ENCODE peak calls at places on chromosome 22, in four cellular contexts. Z is CD8-positive, alpha-beta T cell; N is AG09309; T is epithelial cell of proximal tubule. A is an unnamed sample.

GRCh38 chr22:43228330-43228729 is 41.4 kb upstream of the TTLL12 start:
- DNase-seq in Z (no peak), N (no peak), T (no peak), A (peak)

GRCh38 chr22:47351836-47352579 is 589.6 kb downstream of the TBC1D22A start:
- DNase-seq in Z (no peak), N (no peak), T (no peak), A (no peak)

GRCh38 chr22:25419247-25420113 is 145.0 kb upstream of the GRK3 start:
- DNase-seq in Z (no peak), N (no peak), T (no peak), A (no peak)

GRCh38 chr22:45918455-45919370 is 58.2 kb downstream of the WNT7B start:
- DNase-seq in Z (no peak), N (no peak), T (no peak), A (peak)

GRCh38 chr22:21971858-21972275 is 10.7 kb downstream of the TOP3B start:
- DNase-seq in Z (no peak), N (no peak), T (no peak), A (no peak)

GRCh38 chr22:40218723-40219294 is 41.1 kb downstream of the TNRC6B start:
- DNase-seq in Z (no peak), N (no peak), T (no peak), A (no peak)

GRCh38 chr22:46362934-46363515 is 27.5 kb downstream of the TRMU start:
- DNase-seq in Z (no peak), N (no peak), T (no peak), A (no peak)

GRCh38 chr22:26485013-26485412 is 1.3 kb downstream of the SRRD start:
- DNase-seq in Z (no peak), N (no peak), T (no peak), A (no peak)

GRCh38 chr22:25754527-25755202 is 12.7 kb downstream of the MYO18B start:
- DNase-seq in Z (no peak), N (peak), T (no peak), A (no peak)

GRCh38 chr22:31230155-31230870 is 18.2 kb downstream of the LIMK2 start:
- DNase-seq in Z (no peak), N (peak), T (no peak), A (no peak)

DNA sequence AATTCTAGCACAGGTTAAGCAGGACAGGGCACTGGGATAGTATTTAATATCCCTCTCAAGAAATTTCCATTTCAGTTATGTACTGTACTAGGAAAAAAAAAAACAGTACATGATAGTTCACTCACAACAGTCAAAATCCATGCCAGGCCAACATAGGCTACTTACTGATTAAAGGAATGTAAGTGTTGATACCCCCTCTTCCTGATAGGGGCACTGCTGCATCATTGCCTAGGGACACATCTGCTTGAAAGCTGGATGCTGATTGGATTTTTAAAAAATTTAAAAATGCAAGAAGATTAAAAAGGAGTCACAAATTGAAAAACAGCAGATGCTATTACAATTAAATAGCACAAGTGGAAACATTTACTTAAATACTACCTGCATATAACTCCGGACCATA is 43.4 kb downstream of the APOL5 start:
- DNase-seq in Z (no peak), N (no peak), T (no peak), A (peak)
- TF ChIP-seq CTCF in Z (no peak), N (peak), T (peak), A (no peak)

GRCh38 chr22:48842976-48843375 is 984.7 kb downstream of the BRD1 start:
- DNase-seq in Z (no peak), N (no peak), T (no peak), A (no peak)
- TF ChIP-seq CTCF in Z (no peak), N (no peak), T (no peak), A (no peak)

DNA sequence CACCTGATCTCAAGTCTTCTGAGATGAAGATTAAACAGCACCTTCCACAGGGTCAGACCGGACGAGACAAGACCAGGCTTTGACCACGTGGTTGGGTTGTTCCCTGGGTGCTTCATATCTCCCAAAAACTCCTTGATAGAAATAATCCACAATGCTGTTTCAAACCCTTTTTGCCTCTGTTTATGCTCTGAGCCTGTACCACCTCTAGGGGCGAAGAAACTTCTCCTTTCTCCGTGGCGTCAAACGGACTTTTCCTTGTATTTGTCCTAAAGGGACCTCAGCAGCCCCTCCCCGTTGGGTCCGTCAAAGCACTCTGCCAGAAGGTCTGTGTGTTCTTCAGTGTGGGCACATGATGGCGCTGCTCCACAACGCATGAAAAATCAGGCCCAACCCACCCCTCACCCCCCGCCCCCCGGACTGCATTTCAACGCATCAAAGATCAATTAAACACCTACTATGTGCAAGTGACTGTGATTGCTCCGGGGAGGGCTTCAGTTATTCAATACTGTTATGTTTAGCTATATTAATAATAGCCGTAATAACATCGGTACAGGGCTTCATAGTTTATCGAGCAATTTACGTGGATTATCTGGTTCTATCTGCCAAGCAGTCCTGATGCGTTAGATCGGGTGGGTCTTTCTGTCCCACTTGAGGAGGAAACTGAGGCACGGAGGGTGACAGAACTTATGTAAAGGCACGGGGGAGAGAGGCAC is 17.3 kb upstream of the EIF3D start:
- DNase-seq in Z (no peak), N (no peak), T (no peak), A (peak)
- TF ChIP-seq CTCF in Z (peak), N (peak), T (peak), A (peak)

DNA sequence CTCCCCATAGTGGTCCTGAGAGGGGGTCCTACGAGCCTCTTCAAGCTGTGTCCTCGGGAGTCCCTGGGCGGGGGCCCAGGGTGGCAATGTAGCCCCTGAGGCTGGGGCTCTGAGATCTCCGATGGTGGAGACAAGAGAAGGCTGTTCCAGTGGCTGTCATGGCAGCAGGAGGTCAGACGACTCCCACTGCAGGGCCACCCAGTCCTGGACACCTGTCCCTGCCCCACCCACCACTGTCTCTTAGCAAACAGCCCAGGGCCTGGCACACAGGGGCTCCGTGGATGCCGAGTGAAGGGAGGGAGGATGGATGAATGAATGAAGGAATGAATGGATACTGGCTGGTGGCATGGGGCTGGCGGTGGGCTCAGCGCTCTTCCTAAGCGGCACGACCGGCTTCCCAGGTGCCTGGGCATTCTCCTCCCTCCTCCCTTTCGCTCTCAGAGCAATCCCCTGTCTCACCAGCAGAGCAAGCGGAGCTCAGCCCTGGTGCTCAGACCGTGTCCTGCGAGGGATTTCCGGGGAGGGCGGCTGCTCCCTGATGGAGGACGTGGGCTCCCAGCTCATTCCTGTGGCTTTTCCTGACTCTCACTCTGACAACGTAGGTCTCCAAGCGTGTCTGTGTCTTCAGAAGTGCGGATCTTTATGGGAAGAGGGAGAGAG is 1272.7 kb downstream of the BRD1 start:
- DNase-seq in Z (no peak), N (no peak), T (no peak), A (no peak)
- TF ChIP-seq CTCF in Z (no peak), N (no peak), T (no peak), A (no peak)

GRCh38 chr22:23270798-23271596 is 90.7 kb downstream of the BCR start:
- DNase-seq in Z (no peak), N (no peak), T (no peak), A (no peak)

GRCh38 chr22:23268877-23269276 is 88.6 kb downstream of the BCR start:
- DNase-seq in Z (no peak), N (no peak), T (no peak), A (no peak)

GRCh38 chr22:23268139-23268712 is 87.9 kb downstream of the BCR start:
- DNase-seq in Z (no peak), N (no peak), T (no peak), A (no peak)

GRCh38 chr22:23270212-23270733 is 90.0 kb downstream of the BCR start:
- DNase-seq in Z (no peak), N (no peak), T (no peak), A (no peak)

DNA sequence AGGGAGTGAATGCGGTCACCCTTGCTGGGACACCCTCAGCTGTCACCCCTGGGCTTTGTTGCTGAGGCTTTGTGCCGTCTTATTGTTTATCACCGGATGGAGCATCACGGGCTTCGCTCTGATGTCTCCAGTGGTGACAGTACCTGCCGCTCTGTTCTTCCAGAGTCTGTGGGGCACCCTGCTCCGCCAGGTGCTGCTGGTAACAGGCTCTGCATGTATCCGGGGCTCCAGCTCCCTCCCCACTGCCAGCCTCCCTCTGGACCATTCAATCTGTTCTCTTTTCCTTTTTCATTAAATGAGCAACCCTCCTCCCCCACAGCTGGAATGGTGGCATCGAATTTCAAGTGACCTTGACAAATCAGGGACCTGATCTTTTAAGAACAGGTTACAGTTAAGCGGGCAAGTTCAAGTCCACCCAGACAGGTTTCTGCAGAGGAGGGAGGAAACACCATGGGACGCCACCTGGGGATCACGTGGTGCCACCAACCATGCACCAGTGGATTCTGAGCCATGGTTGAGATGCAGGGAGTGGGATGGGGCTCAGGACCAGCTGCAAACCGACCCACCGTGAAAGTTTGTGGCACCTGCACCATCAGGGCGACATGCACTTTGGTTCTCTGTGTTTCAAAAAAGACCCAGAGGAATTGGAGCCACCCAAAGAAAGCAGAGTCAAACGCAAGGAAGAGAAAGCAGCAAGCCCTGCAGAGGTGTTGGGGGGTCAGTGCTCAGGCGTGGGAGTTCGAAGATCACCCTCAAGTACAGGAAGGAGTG is 89.3 kb downstream of the BCR start:
- DNase-seq in Z (no peak), N (no peak), T (no peak), A (no peak)
- TF ChIP-seq CTCF in Z (no peak), N (no peak), T (no peak), A (no peak)

GRCh38 chr22:35752833-35753189 is 35.1 kb downstream of the APOL5 start:
- DNase-seq in Z (no peak), N (no peak), T (no peak), A (no peak)

GRCh38 chr22:35754761-35755160 is 37.1 kb downstream of the APOL5 start:
- DNase-seq in Z (no peak), N (no peak), T (no peak), A (no peak)

GRCh38 chr22:35749808-35750207 is 32.1 kb downstream of the APOL5 start:
- DNase-seq in Z (no peak), N (peak), T (peak), A (no peak)

GRCh38 chr22:35756722-35757121 is 39.0 kb downstream of the APOL5 start:
- DNase-seq in Z (no peak), N (no peak), T (no peak), A (no peak)

DNA sequence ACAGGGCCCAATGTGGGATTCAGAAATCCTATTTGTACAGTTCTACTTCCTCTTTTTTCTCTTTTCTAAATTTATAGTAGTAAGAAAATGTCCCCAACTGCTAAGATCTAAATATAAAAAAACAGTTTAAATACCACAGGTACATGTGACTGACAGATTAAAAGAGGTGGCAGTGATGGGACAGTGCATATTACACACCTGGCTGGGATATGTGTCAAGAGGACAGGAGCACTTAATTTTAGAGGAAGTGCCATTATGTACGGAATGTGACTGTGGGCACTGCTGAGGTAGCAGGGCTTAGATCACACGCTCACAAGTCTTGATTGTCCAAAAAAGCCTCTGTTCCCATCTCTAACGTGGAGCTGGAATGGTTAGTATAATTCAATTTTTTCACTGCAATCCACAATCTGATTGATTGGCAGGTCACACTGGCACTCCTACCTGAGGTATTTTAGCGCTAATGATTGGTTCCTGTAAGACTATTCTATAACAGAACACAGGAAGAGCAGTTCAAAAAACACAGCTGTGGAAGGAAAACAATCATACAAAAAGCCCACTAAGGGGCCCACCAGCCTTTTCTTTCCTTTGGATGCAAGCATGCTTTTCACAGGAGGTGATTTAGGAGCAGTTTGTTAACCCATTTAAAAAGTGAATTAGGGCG is 34.6 kb downstream of the APOL5 start:
- DNase-seq in Z (no peak), N (no peak), T (no peak), A (no peak)
- TF ChIP-seq CTCF in Z (no peak), N (no peak), T (no peak), A (no peak)

GRCh38 chr22:44497218-44497903 is 672 bp downstream of the RTL6 start:
- DNase-seq in Z (no peak), N (no peak), T (no peak), A (peak)
- TF ChIP-seq CTCF in Z (no peak), N (no peak), T (no peak), A (no peak)

DNA sequence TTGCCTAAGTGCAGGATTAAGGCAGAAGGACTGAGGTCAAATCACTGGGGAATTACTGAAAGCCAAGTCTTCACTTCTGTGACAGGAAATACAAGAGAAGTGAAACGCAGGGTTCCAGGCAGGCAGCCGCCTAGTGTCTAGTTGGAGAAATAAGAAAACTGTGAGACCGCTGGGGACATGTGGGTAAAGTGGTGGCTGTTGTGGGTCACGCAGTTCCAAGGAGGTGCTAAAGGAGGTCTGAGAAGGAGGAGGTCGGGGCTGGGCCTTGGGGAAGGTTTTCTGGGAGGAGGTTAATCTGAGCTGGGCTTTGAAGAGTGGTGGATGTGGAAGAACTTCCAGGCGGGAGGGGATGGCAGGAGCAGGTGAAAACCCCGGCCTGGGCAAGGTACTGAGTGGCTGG is 11.2 kb downstream of the MCM5 start:
- DNase-seq in Z (no peak), N (no peak), T (no peak), A (no peak)
- TF ChIP-seq CTCF in Z (no peak), N (no peak), T (no peak), A (no peak)

DNA sequence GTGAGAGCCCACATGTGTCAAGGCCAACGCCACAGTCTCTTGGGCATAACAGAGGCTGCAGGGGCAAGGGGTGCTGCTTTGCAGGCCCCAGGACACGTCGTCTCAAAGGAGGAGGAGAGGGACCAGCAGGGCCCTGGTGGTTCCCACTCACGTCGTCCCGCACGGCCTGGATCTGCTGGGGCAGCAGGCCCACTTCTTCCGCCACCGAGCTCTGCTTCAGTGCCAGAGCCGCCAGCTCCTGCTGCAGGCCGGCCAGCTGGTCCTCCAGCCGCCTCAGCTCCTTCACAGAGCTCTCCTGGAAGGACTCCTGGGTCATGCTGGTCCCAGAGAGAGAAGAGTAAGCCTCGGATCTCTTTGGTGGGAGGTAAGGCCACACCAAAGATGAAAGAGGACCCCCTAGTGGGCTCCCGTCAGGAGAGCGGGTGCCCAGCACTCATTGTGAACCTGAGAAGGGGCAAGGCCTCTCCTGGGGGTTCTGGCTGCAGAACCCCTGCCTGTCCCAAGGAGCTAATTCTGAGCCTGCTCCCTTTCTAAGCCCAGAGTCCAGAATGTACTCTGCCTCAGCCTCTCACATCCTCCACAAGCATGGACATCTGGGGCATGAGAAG is 15.6 kb downstream of the SUN2 start:
- DNase-seq in Z (no peak), N (no peak), T (no peak), A (no peak)
- TF ChIP-seq CTCF in Z (no peak), N (no peak), T (no peak), A (no peak)

DNA sequence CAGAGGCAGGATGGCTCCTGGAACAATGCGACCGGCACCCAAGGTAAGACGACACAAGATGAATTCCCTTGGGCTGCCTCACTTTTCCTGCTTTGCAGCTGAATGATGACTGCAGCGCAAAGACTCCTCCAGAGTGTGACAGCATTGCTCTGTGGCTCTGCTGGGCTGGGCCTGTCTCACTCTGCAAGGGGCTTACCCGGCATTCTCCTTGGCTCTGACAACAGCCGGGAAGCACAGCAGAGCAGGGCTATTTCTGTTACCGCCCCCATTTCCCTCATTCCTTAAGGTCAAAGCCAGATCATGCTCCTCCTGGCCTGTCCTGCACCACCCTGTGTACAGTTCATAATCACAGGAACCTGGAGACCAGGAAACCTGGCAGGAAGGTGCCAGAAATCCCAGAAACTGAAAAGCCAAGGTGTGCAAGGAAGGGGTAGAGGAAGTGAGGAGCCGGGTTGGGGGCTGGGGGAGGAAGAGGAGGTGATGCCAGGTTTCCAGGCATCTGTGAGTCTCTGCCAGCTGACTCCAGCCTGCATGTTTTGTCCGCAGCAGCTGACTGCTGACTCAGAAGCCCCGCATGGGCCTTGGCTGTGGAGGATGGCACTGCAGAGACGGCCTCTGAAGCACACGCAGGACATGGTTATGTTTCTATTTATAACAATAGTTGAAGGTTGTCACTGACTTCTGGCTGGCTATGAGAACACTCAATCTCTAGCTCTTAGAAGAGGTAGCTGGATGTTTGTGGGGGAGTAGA is 113.6 kb downstream of the MICAL3 start:
- DNase-seq in Z (no peak), N (peak), T (peak), A (no peak)
- TF ChIP-seq CTCF in Z (no peak), N (peak), T (peak), A (no peak)

A was measured in Calu3.